ENCODE peak calls at places on chromosomes 6 and 20, in six cellular contexts. M, E, A, C, Q and G are unnamed samples.

GRCh38 chr20:32240220-32240619 is 32.5 kb downstream of the POFUT1 start:
- DNase-seq in C (no peak), M (no peak), Q (no peak), A (peak), E (no peak), G (no peak)

GRCh38 chr6:117613920-117614535 is 11.7 kb upstream of the GOPC start:
- DNase-seq in Q (no peak), C (no peak), E (no peak), M (no peak), A (no peak), G (no peak)

GRCh38 chr6:116396451-116396850 is 25.7 kb downstream of the DSE start:
- DNase-seq in E (no peak), M (no peak), Q (no peak), C (no peak), A (no peak), G (no peak)

GRCh38 chr20:43541214-43541613 is 17.6 kb upstream of the SGK2 start:
- DNase-seq in C (peak), M (no peak), E (no peak), Q (no peak), A (no peak), G (peak)

GRCh38 chr6:49453221-49453620 is 9.8 kb downstream of the MMUT start:
- DNase-seq in A (no peak), Q (no peak), M (no peak), E (peak), C (no peak), G (peak)

GRCh38 chr20:44400671-44401051 is 45.2 kb downstream of the HNF4A start:
- DNase-seq in C (no peak), A (no peak), M (no peak), E (no peak), Q (no peak), G (no peak)

GRCh38 chr6:169689247-169689646 is 12.6 kb downstream of the WDR27 start:
- DNase-seq in A (no peak), M (no peak), Q (no peak), C (peak), E (no peak), G (peak)

GRCh38 chr6:10478187-10479040 is 42.7 kb upstream of the GCNT2 start:
- DNase-seq in A (no peak), C (peak), E (peak), Q (no peak), M (peak), G (peak)

GRCh38 chr6:1470040-1470439 is 80.7 kb downstream of the FOXF2 start:
- DNase-seq in E (no peak), M (no peak), C (no peak), Q (no peak), A (no peak), G (no peak)

GRCh38 chr6:14706378-14706929 is 539.4 kb upstream of the JARID2 start:
- DNase-seq in C (peak), M (peak), Q (no peak), E (no peak), A (no peak), G (peak)

GRCh38 chr6:18262812-18263560 is 1.3 kb downstream of the DEK start:
- DNase-seq in Q (no peak), A (no peak), E (peak), C (peak), M (no peak), G (peak)

GRCh38 chr20:53216856-53217576 is 244.9 kb downstream of the TSHZ2 start:
- DNase-seq in Q (peak), E (peak), C (no peak), A (peak), M (peak), G (peak)

GRCh38 chr6:85418059-85418458 is 31.8 kb upstream of the NT5E start:
- DNase-seq in A (no peak), Q (no peak), E (no peak), M (peak), C (peak), G (peak)

GRCh38 chr6:15842718-15843117 is 179.9 kb upstream of the DTNBP1 start:
- DNase-seq in Q (no peak), A (no peak), M (no peak), E (no peak), C (no peak), G (peak)

GRCh38 chr20:39188264-39188765 is 226.2 kb downstream of the DHX35 start:
- DNase-seq in A (no peak), C (no peak), Q (no peak), E (no peak), M (no peak), G (no peak)

GRCh38 chr20:32577657-32578056 is 7.5 kb downstream of the NOL4L start:
- DNase-seq in A (no peak), M (peak), E (no peak), Q (no peak), C (no peak), G (peak)

GRCh38 chr6:106199331-106199730 is 113.2 kb downstream of the PRDM1 start:
- DNase-seq in Q (no peak), M (no peak), A (no peak), C (no peak), E (no peak), G (no peak)

GRCh38 chr20:62193079-62194025 is 10.5 kb downstream of the MTG2 start:
- DNase-seq in E (no peak), Q (no peak), M (no peak), C (no peak), A (no peak), G (no peak)

GRCh38 chr20:12775041-12775440 is 233.7 kb upstream of the SPTLC3 start:
- DNase-seq in A (no peak), C (no peak), E (no peak), Q (no peak), M (no peak), G (no peak)

GRCh38 chr20:62319346-62319909 is 16.6 kb downstream of the ADRM1 start:
- DNase-seq in M (no peak), Q (no peak), A (no peak), E (no peak), C (no peak), G (no peak)

GRCh38 chr6:84329077-84329476 is 101.6 kb upstream of the CEP162 start:
- DNase-seq in C (no peak), E (no peak), A (no peak), Q (no peak), M (no peak), G (no peak)

GRCh38 chr6:119273799-119274595 is 75.6 kb downstream of the MAN1A1 start:
- DNase-seq in M (no peak), E (no peak), Q (no peak), C (peak), A (no peak), G (peak)

GRCh38 chr6:142372348-142372747 is 70.5 kb downstream of the ADGRG6 start:
- DNase-seq in Q (no peak), E (no peak), C (peak), A (no peak), M (peak), G (peak)

GRCh38 chr20:60048634-60049578 is 90.7 kb downstream of the CDH26 start:
- DNase-seq in M (no peak), C (no peak), E (peak), Q (no peak), A (no peak), G (no peak)

GRCh38 chr6:90025418-90026089 is 131.3 kb downstream of the GJA10 start:
- DNase-seq in C (peak), Q (no peak), E (no peak), A (no peak), M (peak), G (peak)

GRCh38 chr20:51121901-51122412 is 99.0 kb upstream of the KCNG1 start:
- DNase-seq in E (no peak), M (peak), A (no peak), C (peak), Q (no peak), G (no peak)

GRCh38 chr6:43159599-43159998 is 11.5 kb upstream of the SRF start:
- DNase-seq in E (no peak), C (no peak), Q (no peak), M (no peak), A (no peak), G (no peak)

GRCh38 chr6:68990313-68990712 is 355.2 kb downstream of the ADGRB3 start:
- DNase-seq in C (no peak), Q (no peak), M (no peak), A (no peak), E (no peak), G (no peak)

GRCh38 chr20:34472246-34472925 is 43.8 kb upstream of the DYNLRB1 start:
- DNase-seq in Q (no peak), A (no peak), C (peak), E (no peak), M (peak), G (peak)

GRCh38 chr6:137868721-137869631 is 1.9 kb downstream of the TNFAIP3 start:
- DNase-seq in E (peak), M (no peak), C (no peak), Q (no peak), A (no peak), G (no peak)

GRCh38 chr6:11161031-11161966 is 49.8 kb upstream of the ERVFRD-1 start:
- DNase-seq in A (no peak), Q (no peak), C (peak), E (no peak), M (peak), G (peak)

GRCh38 chr6:155850408-155850841 is 394.8 kb upstream of the NOX3 start:
- DNase-seq in Q (no peak), E (no peak), A (no peak), C (peak), M (peak), G (peak)

GRCh38 chr6:56312049-56312448 is 64.7 kb upstream of the COL21A1 start:
- DNase-seq in E (no peak), A (no peak), Q (no peak), M (no peak), C (peak), G (no peak)

GRCh38 chr20:49615401-49616153 is 47.6 kb upstream of the PTGIS start:
- DNase-seq in E (no peak), C (no peak), A (no peak), Q (no peak), M (no peak), G (no peak)

GRCh38 chr6:110534731-110535164 is 58.3 kb upstream of the SLC22A16 start:
- DNase-seq in M (peak), A (no peak), C (peak), E (no peak), Q (no peak), G (peak)
- TF ChIP-seq CTCF in M (peak), A (no peak), C (no peak), E (no peak), Q (no peak), G (no peak)

GRCh38 chr6:102619585-102619984 is 1226.1 kb downstream of the GRIK2 start:
- DNase-seq in E (peak), C (peak), M (peak), A (no peak), Q (no peak), G (peak)
- TF ChIP-seq CTCF in E (peak), C (peak), M (peak), A (peak), Q (no peak), G (peak)

DNA sequence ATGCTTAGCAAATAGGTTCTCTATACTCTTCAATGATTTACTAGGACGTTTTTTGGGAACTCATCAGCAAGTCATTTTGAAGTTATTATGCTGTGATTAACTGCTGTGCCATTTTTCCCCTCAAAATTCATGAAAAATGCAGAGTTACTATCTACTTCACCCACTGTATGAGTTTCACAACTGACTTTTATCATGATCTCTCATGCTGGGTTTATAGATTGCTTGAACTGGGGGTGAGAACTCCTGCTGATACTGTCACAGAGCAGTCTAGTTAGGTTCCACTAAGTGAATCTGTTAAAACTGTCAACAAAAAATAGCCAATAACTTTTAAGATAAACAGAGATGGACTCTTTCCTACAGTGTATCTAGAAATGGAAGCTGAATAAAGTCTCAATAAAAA is 136.7 kb downstream of the EYS start:
- DNase-seq in Q (no peak), E (no peak), C (no peak), M (no peak), A (no peak), G (no peak)
- TF ChIP-seq CTCF in Q (no peak), E (no peak), C (no peak), M (no peak), A (no peak), G (no peak)

DNA sequence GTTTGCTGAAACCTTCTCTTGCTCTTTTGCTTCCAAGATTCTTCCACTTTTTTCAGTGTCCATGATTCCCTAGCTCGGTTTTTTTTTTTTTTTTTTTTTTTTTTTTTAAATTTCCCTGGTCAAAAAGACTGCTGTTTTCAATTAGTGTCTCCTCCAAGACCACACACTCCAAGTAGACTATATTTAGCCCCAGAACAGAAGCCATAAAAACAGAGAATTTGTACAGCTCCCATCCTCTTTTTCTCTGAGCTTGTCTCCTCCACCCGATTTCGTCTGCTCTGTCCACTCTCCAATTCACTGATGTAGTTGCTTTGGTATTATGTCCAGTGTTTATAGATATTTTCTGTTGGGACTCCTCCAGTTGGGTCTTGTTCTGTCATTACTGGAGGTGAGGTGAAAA is 37.6 kb downstream of the RSPH3 start:
- DNase-seq in E (no peak), A (no peak), M (no peak), C (no peak), Q (no peak), G (no peak)
- TF ChIP-seq CTCF in E (no peak), A (no peak), M (no peak), C (no peak), Q (no peak), G (no peak)

GRCh38 chr6:23547851-23548250 is 578.2 kb upstream of the NRSN1 start:
- DNase-seq in Q (no peak), E (no peak), M (no peak), A (no peak), C (no peak), G (no peak)
- TF ChIP-seq CTCF in Q (no peak), E (no peak), M (peak), A (peak), C (no peak), G (no peak)

GRCh38 chr6:88919032-88919431 is 44.4 kb downstream of the RNGTT start:
- DNase-seq in E (peak), M (no peak), C (no peak), A (no peak), Q (no peak), G (peak)
- TF ChIP-seq CTCF in E (peak), M (peak), C (peak), A (peak), Q (no peak), G (peak)

DNA sequence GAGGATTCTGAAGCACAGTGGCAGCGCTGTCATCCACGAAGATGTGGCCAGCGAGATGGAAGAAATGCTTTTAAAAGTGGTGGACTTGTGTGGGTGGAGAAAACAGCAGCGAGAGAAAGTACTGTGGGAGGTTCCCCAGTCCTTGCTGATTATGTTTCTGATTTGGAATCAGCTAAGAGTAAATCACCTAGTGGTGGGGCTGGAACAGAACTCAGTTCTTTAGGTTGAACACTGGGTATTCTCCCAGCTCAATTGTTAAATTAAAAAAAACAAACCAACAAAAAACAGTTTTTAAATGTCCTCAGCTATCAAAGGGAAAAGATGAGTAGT is 515 bp upstream of the ZNF322 start:
- DNase-seq in M (peak), E (peak), A (no peak), C (peak), Q (no peak), G (peak)
- TF ChIP-seq CTCF in M (peak), E (peak), A (peak), C (no peak), Q (peak), G (peak)